ENCODE peak calls at places on chromosomes 5 and 9, in nine cellular contexts. One of them, this sample, is unnamed.

GRCh38 chr5:122152266-122152900 is 23.0 kb downstream of the ZNF474 start:
- DNase-seq in fibroblast of mammary gland: no peak
- DNase-seq in aorta: peak; percentile 67
- DNase-seq in stimulated activated CD4-positive, alpha-beta T cell treated with anti-CD3 and anti-CD28 coated beads, Interleukin-1b, Interleukin-23, amount 100 ng/mL, for 4 hours: no peak
- DNase-seq in pons: no peak
- DNase-seq in stimulated activated CD8-positive, alpha-beta memory T cell treated with anti-CD3 and anti-CD28 coated beads, Interleukin-4, amount 100 ng/mL, for 4 hours: no peak
- DNase-seq in GM10248: no peak
- DNase-seq in Right ventricle myocardium superior: no peak
- DNase-seq in activated CD8-positive, alpha-beta memory T cell treated with anti-CD3 and anti-CD28 coated beads for 48 hours: no peak
- DNase-seq in this sample: no peak

GRCh38 chr5:32876791-32877190 is 165.7 kb downstream of the NPR3 start:
- DNase-seq in aorta: no peak
- DNase-seq in Right ventricle myocardium superior: no peak
- DNase-seq in stimulated activated CD4-positive, alpha-beta T cell treated with anti-CD3 and anti-CD28 coated beads, Interleukin-1b, Interleukin-23, amount 100 ng/mL, for 4 hours: no peak
- DNase-seq in pons: no peak
- DNase-seq in GM10248: no peak
- DNase-seq in activated CD8-positive, alpha-beta memory T cell treated with anti-CD3 and anti-CD28 coated beads for 48 hours: no peak
- DNase-seq in fibroblast of mammary gland: no peak
- DNase-seq in stimulated activated CD8-positive, alpha-beta memory T cell treated with anti-CD3 and anti-CD28 coated beads, Interleukin-4, amount 100 ng/mL, for 4 hours: no peak
- DNase-seq in this sample: no peak

GRCh38 chr9:94298949-94299599 is 29.4 kb downstream of the NUTM2F start:
- DNase-seq in activated CD8-positive, alpha-beta memory T cell treated with anti-CD3 and anti-CD28 coated beads for 48 hours: no peak
- DNase-seq in stimulated activated CD8-positive, alpha-beta memory T cell treated with anti-CD3 and anti-CD28 coated beads, Interleukin-4, amount 100 ng/mL, for 4 hours: no peak
- DNase-seq in aorta: no peak
- DNase-seq in stimulated activated CD4-positive, alpha-beta T cell treated with anti-CD3 and anti-CD28 coated beads, Interleukin-1b, Interleukin-23, amount 100 ng/mL, for 4 hours: no peak
- DNase-seq in fibroblast of mammary gland: no peak
- DNase-seq in pons: no peak
- DNase-seq in GM10248: no peak
- DNase-seq in Right ventricle myocardium superior: no peak
- DNase-seq in this sample: peak; percentile 23

GRCh38 chr9:134169166-134169565 is 4.8 kb upstream of the RNU6ATAC start:
- DNase-seq in fibroblast of mammary gland: no peak
- DNase-seq in Right ventricle myocardium superior: no peak
- DNase-seq in stimulated activated CD8-positive, alpha-beta memory T cell treated with anti-CD3 and anti-CD28 coated beads, Interleukin-4, amount 100 ng/mL, for 4 hours: no peak
- DNase-seq in activated CD8-positive, alpha-beta memory T cell treated with anti-CD3 and anti-CD28 coated beads for 48 hours: no peak
- DNase-seq in aorta: no peak
- DNase-seq in GM10248: no peak
- DNase-seq in pons: no peak
- DNase-seq in stimulated activated CD4-positive, alpha-beta T cell treated with anti-CD3 and anti-CD28 coated beads, Interleukin-1b, Interleukin-23, amount 100 ng/mL, for 4 hours: no peak
- DNase-seq in this sample: no peak

GRCh38 chr9:86953181-86953580 is 5.9 kb upstream of the GAS1 start:
- DNase-seq in aorta: no peak
- DNase-seq in pons: no peak
- DNase-seq in activated CD8-positive, alpha-beta memory T cell treated with anti-CD3 and anti-CD28 coated beads for 48 hours: no peak
- DNase-seq in stimulated activated CD4-positive, alpha-beta T cell treated with anti-CD3 and anti-CD28 coated beads, Interleukin-1b, Interleukin-23, amount 100 ng/mL, for 4 hours: no peak
- DNase-seq in Right ventricle myocardium superior: no peak
- DNase-seq in fibroblast of mammary gland: no peak
- DNase-seq in stimulated activated CD8-positive, alpha-beta memory T cell treated with anti-CD3 and anti-CD28 coated beads, Interleukin-4, amount 100 ng/mL, for 4 hours: no peak
- DNase-seq in GM10248: no peak
- DNase-seq in this sample: no peak

GRCh38 chr5:16857635-16858034 is 78.5 kb downstream of the MYO10 start:
- DNase-seq in stimulated activated CD4-positive, alpha-beta T cell treated with anti-CD3 and anti-CD28 coated beads, Interleukin-1b, Interleukin-23, amount 100 ng/mL, for 4 hours: no peak
- DNase-seq in activated CD8-positive, alpha-beta memory T cell treated with anti-CD3 and anti-CD28 coated beads for 48 hours: no peak
- DNase-seq in stimulated activated CD8-positive, alpha-beta memory T cell treated with anti-CD3 and anti-CD28 coated beads, Interleukin-4, amount 100 ng/mL, for 4 hours: no peak
- DNase-seq in Right ventricle myocardium superior: no peak
- DNase-seq in aorta: no peak
- DNase-seq in pons: no peak
- DNase-seq in fibroblast of mammary gland: no peak
- DNase-seq in GM10248: no peak
- DNase-seq in this sample: no peak

GRCh38 chr5:25119654-25120053 is 474.9 kb upstream of the CDH10 start:
- DNase-seq in Right ventricle myocardium superior: no peak
- DNase-seq in activated CD8-positive, alpha-beta memory T cell treated with anti-CD3 and anti-CD28 coated beads for 48 hours: no peak
- DNase-seq in stimulated activated CD8-positive, alpha-beta memory T cell treated with anti-CD3 and anti-CD28 coated beads, Interleukin-4, amount 100 ng/mL, for 4 hours: no peak
- DNase-seq in aorta: no peak
- DNase-seq in pons: peak; percentile 4
- DNase-seq in stimulated activated CD4-positive, alpha-beta T cell treated with anti-CD3 and anti-CD28 coated beads, Interleukin-1b, Interleukin-23, amount 100 ng/mL, for 4 hours: no peak
- DNase-seq in GM10248: peak; percentile 4
- DNase-seq in fibroblast of mammary gland: peak; percentile 0
- DNase-seq in this sample: no peak

GRCh38 chr9:87830446-87830845 is 52.2 kb upstream of the SPATA31E1 start:
- DNase-seq in GM10248: no peak
- DNase-seq in pons: no peak
- DNase-seq in stimulated activated CD8-positive, alpha-beta memory T cell treated with anti-CD3 and anti-CD28 coated beads, Interleukin-4, amount 100 ng/mL, for 4 hours: no peak
- DNase-seq in fibroblast of mammary gland: no peak
- DNase-seq in stimulated activated CD4-positive, alpha-beta T cell treated with anti-CD3 and anti-CD28 coated beads, Interleukin-1b, Interleukin-23, amount 100 ng/mL, for 4 hours: no peak
- DNase-seq in activated CD8-positive, alpha-beta memory T cell treated with anti-CD3 and anti-CD28 coated beads for 48 hours: no peak
- DNase-seq in Right ventricle myocardium superior: no peak
- DNase-seq in aorta: no peak
- DNase-seq in this sample: no peak

GRCh38 chr9:134217431-134218210 is 53.3 kb upstream of the RNU6ATAC start:
- DNase-seq in aorta: peak; percentile 56
- DNase-seq in stimulated activated CD8-positive, alpha-beta memory T cell treated with anti-CD3 and anti-CD28 coated beads, Interleukin-4, amount 100 ng/mL, for 4 hours: no peak
- DNase-seq in Right ventricle myocardium superior: peak; percentile 33
- DNase-seq in activated CD8-positive, alpha-beta memory T cell treated with anti-CD3 and anti-CD28 coated beads for 48 hours: no peak
- DNase-seq in stimulated activated CD4-positive, alpha-beta T cell treated with anti-CD3 and anti-CD28 coated beads, Interleukin-1b, Interleukin-23, amount 100 ng/mL, for 4 hours: no peak
- DNase-seq in GM10248: no peak
- DNase-seq in fibroblast of mammary gland: no peak
- DNase-seq in pons: no peak
- DNase-seq in this sample: no peak